ENCODE peak calls at places on chromosomes 16 and 17, in seven cellular contexts. L is body of pancreas, A is uterus, M is tibial nerve, K is K562, T is Peyer's patch, J is sigmoid colon. Q is an unnamed sample.

GRCh38 chr17:19387921-19388521 is 1.0 kb upstream of the MFAP4 start:
- DNase-seq in T (no peak), J (peak; percentile 87), L (no peak), K (no peak), A (no peak), M (peak; percentile 61), Q (no peak)

GRCh38 chr16:25692734-25693508 is 1.2 kb downstream of the HS3ST4 start:
- DNase-seq in J (no peak), K (no peak), A (no peak), L (no peak), M (no peak), T (no peak), Q (no peak)

GRCh38 chr17:79630821-79631639 is 20.2 kb upstream of the RBFOX3 start:
- DNase-seq in T (peak; percentile 26), A (peak; percentile 4), L (no peak), M (no peak), J (peak; percentile 18), K (no peak), Q (no peak)

GRCh38 chr17:69607162-69607834 is 192.8 kb downstream of the MAP2K6 start:
- DNase-seq in J (peak; percentile 85), K (no peak), A (peak; percentile 46), M (peak; percentile 82), T (peak; percentile 68), L (peak; percentile 85), Q (peak; percentile 80)

GRCh38 chr16:52611817-52612673 is 65.1 kb upstream of the TOX3 start:
- DNase-seq in T (no peak), J (no peak), M (no peak), K (no peak), L (peak; percentile 56), A (no peak), Q (no peak)

GRCh38 chr17:70678889-70679288 is 509.6 kb downstream of the KCNJ2 start:
- DNase-seq in J (no peak), A (no peak), M (no peak), T (no peak), L (no peak), K (no peak), Q (no peak)

GRCh38 chr17:29240477-29240876 is 6.2 kb upstream of the CRYBA1 start:
- DNase-seq in K (no peak), L (no peak), M (no peak), J (no peak), T (no peak), A (no peak), Q (no peak)

GRCh38 chr16:62891-63290 is 9.3 kb downstream of the SNRNP25 start:
- DNase-seq in A (no peak), M (no peak), K (no peak), L (no peak), T (no peak), J (no peak), Q (no peak)

GRCh38 chr16:82657786-82658185 is 31.0 kb downstream of the CDH13 start:
- DNase-seq in J (no peak), K (no peak), M (no peak), L (no peak), T (no peak), A (no peak), Q (no peak)

GRCh38 chr16:5874899-5875298 is 777.3 kb upstream of the EEF2KMT start:
- DNase-seq in A (no peak), T (no peak), L (no peak), M (no peak), J (no peak), K (no peak), Q (no peak)

GRCh38 chr16:23518435-23518891 is 8.2 kb upstream of the GGA2 start:
- DNase-seq in T (no peak), A (no peak), M (no peak), J (no peak), K (no peak), L (no peak), Q (peak; percentile 22)

GRCh38 chr17:65455972-65456343 is 105.5 kb downstream of the AXIN2 start:
- DNase-seq in J (no peak), M (no peak), A (no peak), L (peak; percentile 27), T (no peak), K (no peak), Q (no peak)

GRCh38 chr17:3917391-3917931 is 1.2 kb upstream of the P2RX1 start:
- DNase-seq in T (peak; percentile 79), A (no peak), L (peak; percentile 60), K (peak; percentile 70), M (no peak), J (no peak), Q (peak; percentile 68)

GRCh38 chr16:85983606-85984005 is 84.6 kb downstream of the IRF8 start:
- DNase-seq in K (no peak), A (no peak), T (peak; percentile 45), L (no peak), M (no peak), J (peak; percentile 57), Q (no peak)

GRCh38 chr16:86350289-86350688 is 160.0 kb upstream of the FOXF1 start:
- DNase-seq in J (no peak), K (no peak), T (no peak), M (no peak), A (no peak), L (no peak), Q (no peak)

GRCh38 chr17:4899341-4900230 is at the start of gene C17orf107:
- DNase-seq in T (peak; percentile 88), L (peak; percentile 94), K (no peak), J (peak; percentile 90), A (peak; percentile 82), M (peak; percentile 79), Q (peak; percentile 90)

GRCh38 chr17:65515959-65516948 is 45.2 kb downstream of the AXIN2 start:
- DNase-seq in K (no peak), J (peak; percentile 43), A (no peak), M (no peak), T (no peak), L (no peak), Q (no peak)

GRCh38 chr17:29567362-29568330 is 809 bp upstream of the ABHD15 start:
- DNase-seq in M (peak; percentile 29), K (peak; percentile 81), A (peak; percentile 61), L (peak; percentile 69), T (peak; percentile 81), J (peak; percentile 83), Q (peak; percentile 74)

GRCh38 chr17:63676540-63676933 is 23.4 kb downstream of the LIMD2 start:
- DNase-seq in A (no peak), M (no peak), T (peak; percentile 39), J (no peak), K (no peak), L (no peak), Q (no peak)
- TF ChIP-seq POLR2A in A (no peak), M (no peak), T (no peak), J (no peak), K (no peak), L (no peak), Q (no peak)

DNA sequence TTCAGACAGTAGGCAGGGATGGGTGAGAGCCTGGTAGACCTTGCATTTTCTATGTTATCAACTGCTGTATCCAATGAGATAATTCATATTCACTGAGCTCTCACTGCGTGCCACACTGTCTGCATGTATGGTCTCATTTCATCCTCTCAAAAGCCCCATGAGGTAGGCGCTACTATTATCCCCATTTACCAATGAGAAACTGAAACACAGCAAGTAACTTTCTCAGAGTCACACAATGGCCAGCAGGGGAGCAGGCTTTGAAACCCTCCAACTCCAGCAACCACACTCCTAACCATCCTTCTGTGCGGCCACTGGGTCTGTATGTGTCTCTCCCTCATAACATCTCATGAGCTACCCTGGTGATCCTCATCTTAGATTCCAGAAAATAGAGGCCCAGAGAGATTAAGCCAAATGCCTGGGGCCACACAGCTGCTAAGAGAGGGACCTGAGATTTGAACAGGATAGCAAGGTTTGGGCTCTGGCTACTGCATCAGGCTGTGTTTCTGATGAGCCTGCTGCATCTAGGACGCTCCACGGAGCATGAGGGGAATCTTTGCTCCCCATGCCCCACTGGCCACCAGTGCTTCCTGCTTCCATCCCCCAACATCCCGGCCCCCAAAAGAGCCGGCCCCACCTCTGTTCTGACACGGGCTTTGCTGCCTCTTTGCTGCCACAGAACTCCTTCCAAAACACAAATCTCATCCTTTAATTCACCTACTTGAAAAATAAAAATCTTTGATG is 3.2 kb downstream of the CCR7 start:
- DNase-seq in J (no peak), M (no peak), A (no peak), L (no peak), T (peak; percentile 18), K (no peak), Q (peak; percentile 25)
- TF ChIP-seq POLR2A in J (no peak), M (no peak), A (no peak), L (no peak), T (no peak), K (no peak), Q (no peak)

GRCh38 chr17:8148560-8148959 is 3.6 kb downstream of the PER1 start:
- DNase-seq in M (no peak), T (no peak), K (no peak), J (peak; percentile 69), A (no peak), L (no peak), Q (no peak)

GRCh38 chr17:8147805-8148404 is 4.3 kb downstream of the PER1 start:
- DNase-seq in M (no peak), T (no peak), L (no peak), A (no peak), J (peak; percentile 63), K (no peak), Q (no peak)

GRCh38 chr17:8145811-8146210 is 6.4 kb downstream of the PER1 start:
- DNase-seq in M (no peak), T (no peak), L (no peak), K (no peak), J (peak; percentile 69), A (no peak), Q (no peak)

GRCh38 chr17:8146381-8147140 is 5.6 kb downstream of the PER1 start:
- DNase-seq in A (no peak), L (no peak), M (no peak), T (no peak), K (no peak), J (peak; percentile 64), Q (no peak)

DNA sequence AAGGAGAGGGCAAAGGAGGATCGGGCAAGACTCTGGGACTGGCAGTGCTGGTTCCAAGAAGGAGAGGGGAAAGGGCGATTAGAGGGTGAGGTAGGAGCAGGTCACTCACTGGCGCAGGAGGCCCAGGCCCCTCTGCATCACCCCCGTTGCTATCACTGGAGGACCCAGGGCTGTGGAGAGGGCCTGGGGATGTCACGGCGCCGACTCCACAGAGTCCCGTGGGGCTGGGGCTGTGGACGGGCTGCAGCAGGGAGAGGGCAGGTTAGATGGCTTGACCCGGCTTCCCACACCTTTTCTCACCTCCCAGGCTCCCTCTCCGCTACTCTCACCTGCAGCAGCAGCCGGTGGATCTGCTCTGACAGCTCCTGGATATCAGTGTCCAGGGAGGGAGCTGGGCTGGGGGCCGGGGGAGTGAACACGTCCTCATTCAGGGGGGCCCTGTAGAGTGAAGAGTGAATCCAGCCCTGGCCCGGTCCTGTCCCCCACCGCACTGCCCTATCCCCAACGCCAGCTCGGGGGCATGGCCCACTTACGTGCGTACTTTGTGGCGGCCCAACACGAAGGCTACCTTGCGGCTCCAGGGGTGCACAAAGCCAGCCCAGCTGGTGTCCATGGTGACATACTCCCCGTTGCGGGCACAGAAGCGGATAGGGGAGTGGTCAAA is 4.9 kb downstream of the PER1 start:
- DNase-seq in L (peak; percentile 24), T (no peak), K (no peak), J (peak; percentile 75), M (no peak), A (no peak), Q (no peak)
- TF ChIP-seq POLR2A in L (no peak), T (no peak), K (no peak), J (no peak), M (no peak), A (no peak), Q (no peak)

DNA sequence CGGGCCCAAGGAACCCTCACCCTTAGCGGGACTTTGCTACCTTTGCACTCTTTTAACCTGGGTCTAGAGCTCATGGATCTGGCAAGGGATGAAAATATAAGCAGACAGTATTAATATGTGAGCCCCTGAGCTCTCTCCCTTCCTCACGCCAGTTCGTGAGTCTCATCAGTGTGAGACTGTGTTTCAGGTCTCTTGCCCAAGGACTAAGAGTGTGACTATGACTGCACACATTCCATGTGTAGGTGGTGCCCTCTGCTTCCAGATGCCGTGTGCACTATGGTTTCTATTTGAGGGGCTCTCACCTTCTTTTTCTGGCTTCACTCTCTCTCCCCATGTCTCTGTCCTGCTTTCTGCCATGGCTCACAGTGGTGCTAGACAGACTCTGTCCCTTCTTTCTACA is 40.5 kb downstream of the DHRS7B start:
- DNase-seq in J (no peak), M (no peak), A (no peak), T (no peak), K (no peak), L (no peak), Q (no peak)
- TF ChIP-seq POLR2A in J (no peak), M (no peak), A (no peak), T (no peak), K (no peak), L (no peak), Q (no peak)